ENCODE peak calls at places on chromosomes 3 and 15, in nine cellular contexts. One of them, this sample, is unnamed.

GRCh38 chr3:25540187-25540765 is 112.2 kb downstream of the RARB start:
- DNase-seq in uterus: no peak
- DNase-seq in GM10248: no peak
- DNase-seq in IMR-90: no peak
- DNase-seq in omental fat pad: no peak
- DNase-seq in heart right ventricle: no peak
- DNase-seq in fibroblast of the aortic adventitia: no peak
- DNase-seq in pancreas: no peak
- DNase-seq in tibial nerve: no peak
- DNase-seq in this sample: no peak

GRCh38 chr3:170419301-170420087 is 826 bp downstream of the CLDN11 start:
- DNase-seq in IMR-90: peak
- DNase-seq in heart right ventricle: peak
- DNase-seq in tibial nerve: no peak
- DNase-seq in fibroblast of the aortic adventitia: peak
- DNase-seq in omental fat pad: no peak
- DNase-seq in pancreas: no peak
- DNase-seq in GM10248: peak
- DNase-seq in uterus: peak
- DNase-seq in this sample: peak

GRCh38 chr15:40048155-40048792 is 9.3 kb upstream of the SRP14 start:
- DNase-seq in GM10248: no peak
- DNase-seq in omental fat pad: no peak
- DNase-seq in IMR-90: no peak
- DNase-seq in tibial nerve: no peak
- DNase-seq in uterus: no peak
- DNase-seq in pancreas: no peak
- DNase-seq in fibroblast of the aortic adventitia: no peak
- DNase-seq in heart right ventricle: no peak
- DNase-seq in this sample: no peak

GRCh38 chr3:46536758-46537157 is 29.3 kb downstream of the LRRC2 start:
- DNase-seq in pancreas: no peak
- DNase-seq in GM10248: no peak
- DNase-seq in uterus: no peak
- DNase-seq in IMR-90: no peak
- DNase-seq in fibroblast of the aortic adventitia: no peak
- DNase-seq in tibial nerve: no peak
- DNase-seq in heart right ventricle: no peak
- DNase-seq in omental fat pad: no peak
- DNase-seq in this sample: no peak

GRCh38 chr3:173938159-173938558 is 540.6 kb downstream of the NLGN1 start:
- DNase-seq in omental fat pad: no peak
- DNase-seq in uterus: no peak
- DNase-seq in heart right ventricle: no peak
- DNase-seq in GM10248: no peak
- DNase-seq in IMR-90: peak
- DNase-seq in fibroblast of the aortic adventitia: peak
- DNase-seq in pancreas: no peak
- DNase-seq in tibial nerve: no peak
- DNase-seq in this sample: no peak

GRCh38 chr15:63915888-63916731 is 82.4 kb upstream of the HERC1 start:
- DNase-seq in GM10248: no peak
- DNase-seq in IMR-90: peak
- DNase-seq in pancreas: no peak
- DNase-seq in uterus: no peak
- DNase-seq in fibroblast of the aortic adventitia: peak
- DNase-seq in heart right ventricle: no peak
- DNase-seq in omental fat pad: no peak
- DNase-seq in tibial nerve: no peak
- DNase-seq in this sample: no peak

GRCh38 chr3:72382460-72382859 is 465.8 kb downstream of the SHQ1 start:
- DNase-seq in GM10248: no peak
- DNase-seq in tibial nerve: no peak
- DNase-seq in pancreas: no peak
- DNase-seq in uterus: no peak
- DNase-seq in heart right ventricle: no peak
- DNase-seq in fibroblast of the aortic adventitia: no peak
- DNase-seq in omental fat pad: no peak
- DNase-seq in IMR-90: no peak
- DNase-seq in this sample: no peak

GRCh38 chr3:159130108-159130507 is 328.3 kb downstream of the MFSD1 start:
- DNase-seq in IMR-90: peak
- DNase-seq in GM10248: peak
- DNase-seq in omental fat pad: no peak
- DNase-seq in fibroblast of the aortic adventitia: peak
- DNase-seq in heart right ventricle: no peak
- DNase-seq in uterus: no peak
- DNase-seq in tibial nerve: no peak
- DNase-seq in pancreas: no peak
- DNase-seq in this sample: peak

GRCh38 chr3:184814214-184814613 is 2.2 kb downstream of the VPS8 start:
- DNase-seq in tibial nerve: no peak
- DNase-seq in pancreas: no peak
- DNase-seq in IMR-90: peak
- DNase-seq in heart right ventricle: no peak
- DNase-seq in omental fat pad: no peak
- DNase-seq in GM10248: no peak
- DNase-seq in fibroblast of the aortic adventitia: no peak
- DNase-seq in uterus: no peak
- DNase-seq in this sample: no peak

GRCh38 chr3:126125781-126126251 is 41.9 kb upstream of the SLC41A3 start:
- DNase-seq in uterus: peak
- DNase-seq in fibroblast of the aortic adventitia: no peak
- DNase-seq in IMR-90: no peak
- DNase-seq in GM10248: no peak
- DNase-seq in omental fat pad: peak
- DNase-seq in heart right ventricle: peak
- DNase-seq in tibial nerve: no peak
- DNase-seq in pancreas: peak
- DNase-seq in this sample: no peak

GRCh38 chr15:61115241-61115640 is 113.9 kb downstream of the RORA start:
- DNase-seq in pancreas: no peak
- DNase-seq in heart right ventricle: no peak
- DNase-seq in tibial nerve: no peak
- DNase-seq in GM10248: no peak
- DNase-seq in uterus: no peak
- DNase-seq in omental fat pad: no peak
- DNase-seq in IMR-90: peak
- DNase-seq in fibroblast of the aortic adventitia: no peak
- DNase-seq in this sample: no peak

GRCh38 chr15:61116830-61117229 is 112.3 kb downstream of the RORA start:
- DNase-seq in omental fat pad: no peak
- DNase-seq in GM10248: no peak
- DNase-seq in tibial nerve: no peak
- DNase-seq in heart right ventricle: no peak
- DNase-seq in pancreas: no peak
- DNase-seq in fibroblast of the aortic adventitia: no peak
- DNase-seq in uterus: no peak
- DNase-seq in IMR-90: no peak
- DNase-seq in this sample: no peak

GRCh38 chr15:61119556-61119955 is 109.5 kb downstream of the RORA start:
- DNase-seq in heart right ventricle: no peak
- DNase-seq in omental fat pad: no peak
- DNase-seq in tibial nerve: no peak
- DNase-seq in fibroblast of the aortic adventitia: no peak
- DNase-seq in pancreas: no peak
- DNase-seq in uterus: no peak
- DNase-seq in IMR-90: no peak
- DNase-seq in GM10248: no peak
- DNase-seq in this sample: no peak

GRCh38 chr15:61115679-61116078 is 113.4 kb downstream of the RORA start:
- DNase-seq in pancreas: no peak
- DNase-seq in omental fat pad: no peak
- DNase-seq in fibroblast of the aortic adventitia: no peak
- DNase-seq in uterus: no peak
- DNase-seq in tibial nerve: no peak
- DNase-seq in IMR-90: peak
- DNase-seq in heart right ventricle: no peak
- DNase-seq in GM10248: no peak
- DNase-seq in this sample: no peak

GRCh38 chr15:61118885-61119284 is 110.2 kb downstream of the RORA start:
- DNase-seq in omental fat pad: no peak
- DNase-seq in pancreas: no peak
- DNase-seq in uterus: no peak
- DNase-seq in heart right ventricle: no peak
- DNase-seq in fibroblast of the aortic adventitia: no peak
- DNase-seq in tibial nerve: no peak
- DNase-seq in GM10248: no peak
- DNase-seq in IMR-90: no peak
- DNase-seq in this sample: no peak
- TF ChIP-seq CTCF in omental fat pad: no peak
- TF ChIP-seq CTCF in pancreas: no peak
- TF ChIP-seq CTCF in uterus: no peak
- TF ChIP-seq CTCF in heart right ventricle: peak
- TF ChIP-seq CTCF in fibroblast of the aortic adventitia: no peak
- TF ChIP-seq CTCF in tibial nerve: no peak
- TF ChIP-seq CTCF in GM10248: no peak
- TF ChIP-seq CTCF in IMR-90: peak
- TF ChIP-seq CTCF in this sample: peak

GRCh38 chr3:81995334-81995733 is 233.9 kb upstream of the GBE1 start:
- DNase-seq in fibroblast of the aortic adventitia: no peak
- DNase-seq in omental fat pad: no peak
- DNase-seq in IMR-90: no peak
- DNase-seq in heart right ventricle: no peak
- DNase-seq in uterus: no peak
- DNase-seq in GM10248: no peak
- DNase-seq in pancreas: no peak
- DNase-seq in tibial nerve: no peak
- DNase-seq in this sample: no peak
- TF ChIP-seq CTCF in fibroblast of the aortic adventitia: no peak
- TF ChIP-seq CTCF in omental fat pad: no peak
- TF ChIP-seq CTCF in IMR-90: no peak
- TF ChIP-seq CTCF in heart right ventricle: no peak
- TF ChIP-seq CTCF in uterus: no peak
- TF ChIP-seq CTCF in GM10248: no peak
- TF ChIP-seq CTCF in pancreas: no peak
- TF ChIP-seq CTCF in tibial nerve: no peak
- TF ChIP-seq CTCF in this sample: no peak

GRCh38 chr3:162777118-162777517 is 1280.5 kb downstream of the OTOL1 start:
- DNase-seq in GM10248: no peak
- DNase-seq in fibroblast of the aortic adventitia: no peak
- DNase-seq in pancreas: no peak
- DNase-seq in heart right ventricle: no peak
- DNase-seq in tibial nerve: no peak
- DNase-seq in omental fat pad: no peak
- DNase-seq in uterus: no peak
- DNase-seq in IMR-90: no peak
- DNase-seq in this sample: no peak
- TF ChIP-seq CTCF in GM10248: no peak
- TF ChIP-seq CTCF in fibroblast of the aortic adventitia: no peak
- TF ChIP-seq CTCF in pancreas: no peak
- TF ChIP-seq CTCF in heart right ventricle: no peak
- TF ChIP-seq CTCF in tibial nerve: no peak
- TF ChIP-seq CTCF in omental fat pad: no peak
- TF ChIP-seq CTCF in uterus: no peak
- TF ChIP-seq CTCF in IMR-90: no peak
- TF ChIP-seq CTCF in this sample: no peak

GRCh38 chr3:100737334-100737733 is 28.0 kb downstream of the TFG start:
- DNase-seq in fibroblast of the aortic adventitia: peak
- DNase-seq in omental fat pad: no peak
- DNase-seq in heart right ventricle: no peak
- DNase-seq in GM10248: no peak
- DNase-seq in pancreas: no peak
- DNase-seq in IMR-90: peak
- DNase-seq in uterus: no peak
- DNase-seq in tibial nerve: no peak
- DNase-seq in this sample: no peak
- TF ChIP-seq CTCF in fibroblast of the aortic adventitia: peak
- TF ChIP-seq CTCF in omental fat pad: no peak
- TF ChIP-seq CTCF in heart right ventricle: peak
- TF ChIP-seq CTCF in GM10248: no peak
- TF ChIP-seq CTCF in pancreas: no peak
- TF ChIP-seq CTCF in IMR-90: peak
- TF ChIP-seq CTCF in uterus: peak
- TF ChIP-seq CTCF in tibial nerve: peak
- TF ChIP-seq CTCF in this sample: peak